ENCODE peak calls at places on chromosomes 1 and 21, in six cellular contexts. O is uterus; W is naive thymus-derived CD4-positive, alpha-beta T cell; M is mesenchymal stem cell; T is effector memory CD4-positive, alpha-beta T cell; L is MM.1S. S is an unnamed sample. For H3K36me3, H3K27me3 and H3K4me1, the result is how much of the 10 kb centered on the place peaks cover.

GRCh38 chr1:19804786-19805390 is 5.2 kb upstream of the TMCO4 start:
- DNase-seq in O (no peak), W (no peak), M (no peak), T (no peak), L (no peak), S (no peak)

GRCh38 chr1:48227165-48228013 is 4.9 kb downstream of the SLC5A9 start:
- DNase-seq in O (no peak), W (no peak), M (no peak), T (no peak), L (peak), S (no peak)

GRCh38 chr1:101136739-101137138 is 100.1 kb upstream of the S1PR1 start:
- DNase-seq in O (no peak), W (no peak), M (peak), T (no peak), L (peak), S (no peak)

GRCh38 chr1:180800945-180801344 is 111.8 kb upstream of the KIAA1614 start:
- DNase-seq in O (no peak), W (no peak), M (no peak), T (no peak), L (no peak), S (no peak)

GRCh38 chr1:35202048-35202719 is 9.2 kb upstream of the SFPQ start:
- DNase-seq in O (peak), W (peak), M (peak), T (peak), L (peak), S (peak)

GRCh38 chr1:89547563-89548485 is 23.2 kb downstream of the LRRC8B start:
- DNase-seq in O (peak), W (no peak), M (peak), T (no peak), L (no peak), S (peak)

GRCh38 chr1:181516706-181517105 is 33.4 kb downstream of the CACNA1E start:
- DNase-seq in O (no peak), W (no peak), M (no peak), T (no peak), L (no peak), S (no peak)

GRCh38 chr1:198529414-198529813 is 11.1 kb downstream of the ATP6V1G3 start:
- DNase-seq in O (no peak), W (no peak), M (peak), T (no peak), L (no peak), S (no peak)

GRCh38 chr1:215192306-215192705 is 109.8 kb downstream of the KCNK2 start:
- DNase-seq in O (no peak), W (no peak), M (peak), T (no peak), L (no peak), S (no peak)

GRCh38 chr1:244087611-244088010 is 36.5 kb downstream of the ZBTB18 start:
- DNase-seq in O (no peak), W (no peak), M (no peak), T (no peak), L (no peak), S (no peak)

GRCh38 chr1:117120774-117121588 is 568 bp downstream of the TRIM45 start:
- DNase-seq in O (no peak), W (no peak), M (no peak), T (no peak), L (no peak), S (no peak)

GRCh38 chr1:39491146-39491921 is at the start of gene BMP8A:
- DNase-seq in O (peak), W (peak), M (peak), T (peak), L (peak), S (peak)

GRCh38 chr1:234542211-234542850 is 63.4 kb upstream of the TARBP1 start:
- DNase-seq in O (no peak), W (no peak), M (no peak), T (no peak), L (no peak), S (peak)

GRCh38 chr1:51329443-51330325 is 678 bp downstream of the TTC39A start:
- DNase-seq in O (no peak), W (no peak), M (no peak), T (no peak), L (no peak), S (no peak)

GRCh38 chr1:211133841-211134669 is at the start of gene KCNH1:
- DNase-seq in O (peak), W (peak), M (peak), T (peak), L (peak), S (peak)

GRCh38 chr1:25033828-25034451 is 103.9 kb upstream of the RUNX3 start:
- DNase-seq in O (no peak), W (no peak), M (no peak), T (no peak), L (no peak), S (peak)

GRCh38 chr1:100530901-100531487 is 6.9 kb upstream of the GPR88 start:
- DNase-seq in O (peak), W (no peak), M (peak), T (no peak), L (peak), S (peak)

GRCh38 chr1:221837886-221838285 is 96.0 kb upstream of the DUSP10 start:
- DNase-seq in O (no peak), W (no peak), M (no peak), T (no peak), L (peak), S (no peak)

GRCh38 chr1:174788981-174789380 is 210.8 kb upstream of the CACYBP start:
- DNase-seq in O (no peak), W (no peak), M (peak), T (no peak), L (peak), S (no peak)

GRCh38 chr21:42013901-42014300 is 3.7 kb upstream of the ZBTB21 start:
- DNase-seq in O (no peak), W (no peak), M (no peak), T (no peak), L (no peak), S (no peak)

GRCh38 chr1:223870617-223871574 is 25.1 kb upstream of the TP53BP2 start:
- DNase-seq in O (no peak), W (no peak), M (no peak), T (no peak), L (no peak), S (no peak)

DNA sequence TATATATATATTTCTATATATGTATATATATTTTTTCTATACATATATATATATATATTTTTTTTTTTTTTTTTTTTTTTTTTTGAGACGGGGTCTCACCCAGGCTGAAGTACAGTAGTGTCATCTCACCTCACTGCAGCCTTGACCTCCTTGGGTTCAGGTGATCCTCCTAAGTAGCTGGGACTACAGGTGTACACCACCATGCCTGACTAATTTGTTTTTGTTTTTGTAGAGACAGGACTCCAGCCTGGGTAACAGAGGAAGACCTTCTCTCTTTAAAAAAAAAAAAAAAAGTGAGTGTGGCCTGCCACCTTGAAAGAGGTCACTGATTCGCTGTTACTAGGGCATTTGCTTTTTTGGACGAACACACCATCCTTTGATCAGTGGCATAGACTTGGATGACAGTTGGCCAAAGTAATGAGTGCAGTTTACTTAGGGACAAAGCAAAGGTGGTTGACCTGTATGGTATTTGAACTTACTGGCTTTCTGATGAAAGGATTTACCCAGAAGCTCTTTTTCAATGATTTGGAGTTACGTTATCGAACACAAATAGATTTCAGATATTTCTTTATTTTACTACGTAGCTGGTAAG is 10.8 kb downstream of the SLC25A33 start:
- DNase-seq in O (no peak), W (no peak), M (no peak), T (no peak), L (no peak), S (no peak)
- H3K36me3 ChIP-seq in O (under half), W (under half), M (under half), T (under half), L (under half), S (under half)

GRCh38 chr21:36696640-36697472 is 2.1 kb upstream of the SIM2 start:
- DNase-seq in O (no peak), W (no peak), M (no peak), T (no peak), L (no peak), S (no peak)

GRCh38 chr21:36696390-36696639 is 2.6 kb upstream of the SIM2 start:
- DNase-seq in O (no peak), W (no peak), M (no peak), T (no peak), L (no peak), S (no peak)

GRCh38 chr21:36698160-36699025 is 522 bp upstream of the SIM2 start:
- DNase-seq in O (no peak), W (no peak), M (no peak), T (no peak), L (no peak), S (peak)

GRCh38 chr21:36699026-36699545 is at the start of gene SIM2:
- DNase-seq in O (no peak), W (no peak), M (no peak), T (no peak), L (no peak), S (no peak)

DNA sequence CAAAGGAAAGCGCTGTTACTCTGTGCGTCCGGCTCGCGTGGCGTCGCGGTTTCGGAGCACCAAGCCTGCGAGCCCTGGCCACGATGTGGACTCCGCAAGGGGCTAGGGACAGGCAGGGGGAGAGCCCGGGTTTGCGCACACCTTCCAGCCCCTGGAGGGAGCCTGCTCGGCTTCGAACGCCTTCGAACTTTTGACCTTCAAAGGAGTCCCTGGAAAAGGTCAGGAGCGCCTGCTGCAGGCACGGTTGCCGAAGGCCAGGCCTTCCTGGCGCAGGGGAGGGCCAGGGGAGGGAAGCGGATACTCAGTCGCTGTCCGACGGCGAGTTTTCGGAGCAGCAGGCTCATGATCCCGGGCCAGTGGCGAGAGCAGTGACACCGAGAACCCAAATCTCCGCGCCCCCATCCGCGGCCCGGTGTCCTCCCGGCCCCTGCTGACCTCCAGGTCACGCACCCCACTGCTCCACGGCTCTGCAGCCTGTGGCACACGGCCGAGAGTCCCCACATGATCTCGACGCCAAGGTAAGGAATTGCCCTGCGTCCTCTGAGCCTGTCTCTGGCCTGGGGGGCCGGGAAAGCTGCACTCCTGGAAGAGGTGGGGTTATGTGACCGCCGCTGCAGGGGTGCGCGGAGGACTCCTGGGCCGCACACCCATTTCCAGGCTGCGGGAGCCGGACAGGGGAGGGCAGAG is 1.3 kb upstream of the SIM2 start:
- DNase-seq in O (no peak), W (no peak), M (no peak), T (no peak), L (no peak), S (no peak)
- H3K27me3 ChIP-seq in O (half or more), W (under half), M (half or more), T (half or more), L (half or more), S (half or more)

GRCh38 chr21:43341349-43342163 is 85.4 kb downstream of the SIK1 start:
- DNase-seq in O (no peak), W (no peak), M (peak), T (no peak), L (no peak), S (peak)
- H3K4me1 ChIP-seq in O (under half), W (under half), M (under half), T (under half), L (under half), S (under half)

GRCh38 chr21:43894206-43894577 is 29.2 kb downstream of the AGPAT3 start:
- DNase-seq in O (no peak), W (no peak), M (no peak), T (no peak), L (no peak), S (no peak)
- H3K36me3 ChIP-seq in O (under half), W (under half), M (under half), T (under half), L (under half), S (under half)

DNA sequence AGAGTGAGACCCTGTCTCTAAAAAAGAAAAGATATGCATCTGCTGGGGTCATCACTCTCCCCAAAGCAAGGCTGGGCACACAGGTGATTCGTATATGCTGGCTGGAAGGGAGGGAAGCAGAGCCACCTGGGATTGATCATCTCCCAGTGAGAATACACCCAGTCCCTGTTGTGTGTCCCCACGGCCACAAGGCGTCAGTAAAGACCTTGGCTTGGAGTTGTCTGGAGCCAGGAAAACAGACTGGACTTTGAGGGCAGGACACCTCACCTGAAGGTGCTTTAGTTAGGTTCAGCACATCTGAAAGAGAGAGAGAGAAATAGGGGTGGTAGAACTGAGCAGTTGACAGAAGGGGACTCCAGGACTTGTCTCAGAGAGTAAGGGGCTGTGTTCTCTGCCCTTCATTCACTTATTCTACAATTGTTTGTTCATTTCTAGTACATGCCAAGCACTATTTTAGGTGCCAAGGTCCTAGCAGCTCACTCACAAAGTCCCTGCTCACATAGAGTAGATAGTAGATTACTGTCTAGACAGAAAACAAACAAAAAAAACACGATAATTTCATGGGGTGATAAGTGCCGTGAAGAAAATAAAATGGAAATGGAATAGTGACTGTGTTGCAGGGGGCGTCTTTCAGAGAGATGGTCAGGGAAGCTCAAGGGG is 13.5 kb downstream of the CITED4 start:
- DNase-seq in O (peak), W (no peak), M (peak), T (no peak), L (peak), S (no peak)
- H3K27me3 ChIP-seq in O (under half), W (under half), M (under half), T (under half), L (under half), S (under half)

S was measured in psoas muscle.